ENCODE peak calls at places on chromosomes 6 and 20, in five cellular contexts. R is foreskin fibroblast, A is anterior cingulate cortex, L is glutamatergic neuron, Q is nucleus accumbens. B is an unnamed sample.

GRCh38 chr20:17939622-17940446 is 28.8 kb downstream of the SNX5 start:
- DNase-seq in A (no peak), L (no peak), R (no peak), Q (no peak), B (no peak)

GRCh38 chr6:131740161-131740560 is 29.3 kb upstream of the CTAGE9 start:
- DNase-seq in Q (no peak), A (no peak), R (peak; percentile 73), L (no peak), B (peak; percentile 61)

GRCh38 chr6:39841291-39841690 is 49.1 kb downstream of the DAAM2 start:
- DNase-seq in L (no peak), A (no peak), R (no peak), Q (no peak), B (peak; percentile 10)

GRCh38 chr20:53839423-53840176 is 230.8 kb downstream of the BCAS1 start:
- DNase-seq in L (no peak), Q (no peak), A (no peak), R (no peak), B (no peak)

GRCh38 chr6:134041093-134041492 is 11.3 kb downstream of the SLC2A12 start:
- DNase-seq in A (no peak), Q (no peak), L (no peak), R (peak; percentile 38), B (peak; percentile 78)

GRCh38 chr6:153816306-153816845 is 222.7 kb upstream of the OPRM1 start:
- DNase-seq in L (no peak), R (no peak), Q (no peak), A (no peak), B (no peak)

GRCh38 chr6:148973809-148974208 is 227.0 kb downstream of the UST start:
- DNase-seq in L (no peak), Q (peak; percentile 35), A (no peak), R (peak; percentile 33), B (peak; percentile 27)

GRCh38 chr6:21342496-21342895 is 251.1 kb upstream of the SOX4 start:
- DNase-seq in L (no peak), R (peak; percentile 34), Q (no peak), A (no peak), B (no peak)